ENCODE peak calls at places on chromosomes 4 and X, in ten cellular contexts. D is heart left ventricle; X is transverse colon; B is mesendoderm; Y is mesenchymal stem cell; N is OCI-LY7; P is CD8-positive, alpha-beta memory T cell; G is colonic mucosa; W is right atrium auricular region; C is tibial artery. A is an unnamed sample.

GRCh38 chr4:105186701-105187158 is 40.1 kb downstream of the TET2 start:
- DNase-seq in D (no peak), X (no peak), B (no peak), Y (peak; percentile 43), N (no peak), P (no peak), G (no peak), W (no peak), C (no peak), A (no peak)

GRCh38 chrX:118528089-118528753 is 32.6 kb downstream of the DOCK11 start:
- DNase-seq in D (no peak), X (peak; percentile 21), B (no peak), Y (no peak), N (peak; percentile 31), P (peak; percentile 36), G (no peak), W (no peak), C (no peak), A (peak; percentile 56)

GRCh38 chr4:184934961-184935360 is 83.3 kb upstream of the HELT start:
- DNase-seq in D (no peak), X (no peak), B (no peak), Y (no peak), N (no peak), P (no peak), G (peak; percentile 4), W (no peak), C (no peak), A (no peak)

GRCh38 chr4:40261246-40262078 is 64.6 kb downstream of the RHOH start:
- DNase-seq in D (no peak), X (no peak), B (peak; percentile 69), Y (no peak), N (no peak), P (no peak), G (no peak), W (no peak), C (no peak), A (no peak)

GRCh38 chr4:3851211-3851610 is 85.0 kb downstream of the ADRA2C start:
- DNase-seq in D (no peak), X (no peak), B (peak; percentile 87), Y (no peak), N (no peak), P (no peak), G (no peak), W (no peak), C (no peak), A (peak; percentile 27)

GRCh38 chr4:30416547-30416946 is 303.6 kb upstream of the PCDH7 start:
- DNase-seq in D (no peak), X (no peak), B (no peak), Y (no peak), N (no peak), P (no peak), G (no peak), W (no peak), C (no peak), A (no peak)

GRCh38 chrX:106415276-106415895 is 196.4 kb upstream of the RADX start:
- DNase-seq in D (no peak), X (no peak), B (peak; percentile 60), Y (peak; percentile 3), N (peak; percentile 29), P (no peak), G (peak; percentile 23), W (no peak), C (no peak), A (peak; percentile 15)

GRCh38 chr4:140611854-140612253 is 43.1 kb upstream of the UCP1 start:
- DNase-seq in D (no peak), X (no peak), B (no peak), Y (no peak), N (no peak), P (no peak), G (no peak), W (no peak), C (no peak), A (peak; percentile 33)

DNA sequence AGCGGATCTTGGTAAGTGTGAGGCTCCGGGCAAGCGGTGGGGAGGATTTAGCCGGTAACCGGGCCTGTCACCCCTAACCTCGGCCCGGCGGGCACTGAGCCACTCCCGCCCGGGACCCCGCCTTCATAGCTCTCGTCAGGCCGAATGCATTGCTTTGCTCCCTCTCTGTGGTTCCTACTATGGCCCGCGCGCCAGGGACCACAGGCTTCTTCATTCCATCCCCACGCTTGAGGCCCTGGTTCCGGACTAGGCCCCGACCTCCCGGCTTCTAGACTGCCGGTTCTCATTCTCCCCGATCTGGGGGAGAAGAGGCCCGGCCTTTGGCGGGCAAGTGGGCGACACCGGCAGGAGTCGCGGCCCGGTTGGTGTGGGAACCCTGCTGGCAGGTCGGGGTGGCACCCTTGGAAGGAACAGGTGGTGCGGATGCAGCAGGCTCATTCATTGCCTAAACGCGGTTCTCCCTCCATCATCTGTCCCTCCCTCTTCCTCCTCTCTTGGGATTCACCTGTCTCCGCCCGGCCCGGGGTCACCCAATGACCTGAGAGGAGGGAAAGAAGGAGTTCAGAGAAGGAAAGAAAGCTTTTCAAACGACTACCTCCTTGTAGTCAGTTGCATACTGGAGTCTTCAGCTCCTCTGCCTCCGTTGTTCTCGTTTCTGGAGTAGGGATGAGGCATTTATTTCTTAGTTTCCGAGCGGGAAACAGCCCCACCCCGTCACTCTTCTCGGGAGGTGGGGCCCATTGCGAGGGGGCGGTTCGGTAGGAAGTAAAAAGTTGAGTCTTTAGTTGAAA is at the start of gene NDUFC1:
- DNase-seq in D (peak; percentile 50), X (peak; percentile 65), B (peak; percentile 76), Y (peak; percentile 73), N (peak; percentile 80), P (peak; percentile 62), G (peak; percentile 76), W (peak; percentile 64), C (peak; percentile 78), A (peak; percentile 65)
- H3K4me1 ChIP-seq in D (peaks cover 19% of the 10 kb centered on the region), X (peaks cover 50% of the 10 kb centered on the region), B (no peaks in the 10 kb centered on the region), Y (peaks cover 3% of the 10 kb centered on the region), N (peaks cover 38% of the 10 kb centered on the region), P (peaks cover 37% of the 10 kb centered on the region), G (no peaks in the 10 kb centered on the region), W (no peaks in the 10 kb centered on the region), C (peaks cover 39% of the 10 kb centered on the region), A (peaks cover 17% of the 10 kb centered on the region)

GRCh38 chrX:19769467-19769866 is 117.9 kb downstream of the SH3KBP1 start:
- DNase-seq in D (no peak), X (no peak), B (no peak), Y (no peak), N (no peak), P (no peak), G (no peak), W (no peak), C (no peak), A (no peak)

GRCh38 chrX:19774905-19775304 is 112.5 kb downstream of the SH3KBP1 start:
- DNase-seq in D (no peak), X (no peak), B (no peak), Y (no peak), N (no peak), P (no peak), G (no peak), W (no peak), C (no peak), A (no peak)

GRCh38 chrX:19775830-19776498 is 111.4 kb downstream of the SH3KBP1 start:
- DNase-seq in D (no peak), X (no peak), B (no peak), Y (no peak), N (peak; percentile 16), P (no peak), G (no peak), W (no peak), C (no peak), A (no peak)

GRCh38 chrX:19772759-19773623 is 114.4 kb downstream of the SH3KBP1 start:
- DNase-seq in D (no peak), X (no peak), B (no peak), Y (no peak), N (peak; percentile 52), P (no peak), G (no peak), W (no peak), C (no peak), A (peak; percentile 18)

GRCh38 chrX:19772306-19772705 is 115.1 kb downstream of the SH3KBP1 start:
- DNase-seq in D (no peak), X (no peak), B (no peak), Y (peak; percentile 48), N (no peak), P (no peak), G (no peak), W (no peak), C (no peak), A (no peak)
- H3K4me1 ChIP-seq in D (no peaks in the 10 kb centered on the region), X (no peaks in the 10 kb centered on the region), B (no peaks in the 10 kb centered on the region), Y (peaks cover 3% of the 10 kb centered on the region), N (peaks cover 89% of the 10 kb centered on the region), P (peaks cover 77% of the 10 kb centered on the region), G (no peaks in the 10 kb centered on the region), W (no peaks in the 10 kb centered on the region), C (no peaks in the 10 kb centered on the region), A (peaks cover 50% of the 10 kb centered on the region)

GRCh38 chr4:53478671-53479456 is 101.4 kb downstream of the FIP1L1 start:
- DNase-seq in D (no peak), X (no peak), B (no peak), Y (peak; percentile 60), N (no peak), P (no peak), G (no peak), W (no peak), C (no peak), A (no peak)

GRCh38 chr4:53479731-53480525 is 102.5 kb downstream of the FIP1L1 start:
- DNase-seq in D (no peak), X (no peak), B (no peak), Y (no peak), N (no peak), P (no peak), G (no peak), W (no peak), C (no peak), A (no peak)

GRCh38 chr4:53476232-53477037 is 99.0 kb downstream of the FIP1L1 start:
- DNase-seq in D (peak; percentile 33), X (no peak), B (peak; percentile 9), Y (peak; percentile 94), N (no peak), P (no peak), G (no peak), W (no peak), C (peak; percentile 78), A (no peak)

GRCh38 chr4:53477038-53477565 is 99.7 kb downstream of the FIP1L1 start:
- DNase-seq in D (no peak), X (no peak), B (peak; percentile 19), Y (peak; percentile 64), N (no peak), P (no peak), G (no peak), W (no peak), C (no peak), A (no peak)

GRCh38 chr4:53477666-53478065 is 100.2 kb downstream of the FIP1L1 start:
- DNase-seq in D (no peak), X (no peak), B (no peak), Y (no peak), N (no peak), P (no peak), G (no peak), W (no peak), C (no peak), A (no peak)
- H3K4me1 ChIP-seq in D (no peaks in the 10 kb centered on the region), X (no peaks in the 10 kb centered on the region), B (no peaks in the 10 kb centered on the region), Y (peaks cover 3% of the 10 kb centered on the region), N (no peaks in the 10 kb centered on the region), P (no peaks in the 10 kb centered on the region), G (no peaks in the 10 kb centered on the region), W (no peaks in the 10 kb centered on the region), C (no peaks in the 10 kb centered on the region), A (no peaks in the 10 kb centered on the region)

DNA sequence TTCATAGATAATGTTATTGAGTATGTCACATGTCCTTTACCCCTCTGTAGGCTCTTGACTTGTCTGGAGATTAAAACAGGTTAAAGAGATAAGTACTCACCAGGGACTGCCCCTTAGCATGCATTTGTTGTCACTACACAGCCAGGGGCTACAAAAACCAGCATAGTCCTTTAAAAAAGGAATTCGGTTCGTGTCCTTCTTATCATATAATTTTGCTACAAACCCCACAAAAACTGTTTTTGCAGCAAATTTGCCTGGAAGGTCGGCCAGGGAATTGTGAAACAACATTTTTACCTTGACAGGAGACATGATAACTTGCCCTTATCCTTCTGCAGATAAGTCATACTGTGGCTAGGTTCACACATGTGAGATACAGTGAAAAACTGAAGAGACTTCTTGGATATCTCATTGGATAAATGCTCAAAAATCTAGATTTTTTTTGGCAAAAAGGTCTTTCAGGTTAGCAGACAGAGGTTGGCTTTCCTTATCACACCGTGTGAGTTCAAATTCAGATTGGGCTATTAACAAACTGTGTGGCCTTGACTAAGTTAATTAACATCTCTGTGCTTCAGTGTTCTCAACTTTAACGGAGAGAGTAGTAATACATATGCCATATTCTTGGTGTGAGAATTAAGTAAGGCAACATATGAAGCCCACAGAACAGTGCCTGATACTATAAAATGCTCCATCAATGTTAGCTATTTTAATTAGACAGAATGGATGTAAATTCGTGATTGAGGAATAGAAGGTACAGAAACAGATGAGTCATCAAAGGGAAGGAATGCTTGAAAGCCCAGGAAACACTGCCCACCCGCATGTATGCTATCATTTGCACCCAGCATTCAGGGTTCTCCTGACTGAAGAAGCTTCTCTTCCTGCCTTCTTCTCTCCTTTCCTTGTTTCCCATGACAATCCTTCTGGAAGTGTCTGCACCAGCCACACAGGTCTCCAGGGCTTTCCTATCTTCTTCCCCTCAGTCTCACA is 30.0 kb downstream of the FAM9C start:
- DNase-seq in D (no peak), X (no peak), B (peak; percentile 76), Y (no peak), N (no peak), P (no peak), G (no peak), W (no peak), C (no peak), A (no peak)
- H3K4me1 ChIP-seq in D (peaks cover 8% of the 10 kb centered on the region), X (peaks cover 14% of the 10 kb centered on the region), B (peaks cover 7% of the 10 kb centered on the region), Y (peaks cover 2% of the 10 kb centered on the region), N (peaks cover 18% of the 10 kb centered on the region), P (peaks cover 26% of the 10 kb centered on the region), G (no peaks in the 10 kb centered on the region), W (no peaks in the 10 kb centered on the region), C (peaks cover 2% of the 10 kb centered on the region), A (no peaks in the 10 kb centered on the region)